ENCODE peak calls at places on chromosomes 11 and 22, in ten cellular contexts. One of them, this sample, is unnamed.

GRCh38 chr11:111269146-111269868 is 23.8 kb downstream of the POU2AF2 start:
- DNase-seq in stimulated activated naive CD8-positive, alpha-beta T cell treated with anti-CD3 and anti-CD28 coated beads, Interleukin-15, Interleukin-2, amounts not matched to agents 100 U/mL and 50 U/mL, for 24 hours: no peak
- DNase-seq in progenitor cell of endocrine pancreas: no peak
- DNase-seq in astrocyte of the spinal cord: peak; percentile 18
- DNase-seq in HT-29: no peak
- DNase-seq in memory B cell: no peak
- DNase-seq in stimulated activated CD8-positive, alpha-beta memory T cell treated with anti-CD3 and anti-CD28 coated beads, Interleukin-7, amount 100 ng/mL, for 1 hour: no peak
- DNase-seq in D341Med: no peak
- DNase-seq in activated T-cell treated with anti-CD3 and anti-CD28 coated beads for 4 hours: no peak
- DNase-seq in T-helper 2 cell: no peak
- DNase-seq in this sample: no peak

GRCh38 chr22:25346859-25347751 is 127.7 kb downstream of the CRYBB2 start:
- DNase-seq in stimulated activated naive CD8-positive, alpha-beta T cell treated with anti-CD3 and anti-CD28 coated beads, Interleukin-15, Interleukin-2, amounts not matched to agents 100 U/mL and 50 U/mL, for 24 hours: no peak
- DNase-seq in progenitor cell of endocrine pancreas: no peak
- DNase-seq in astrocyte of the spinal cord: no peak
- DNase-seq in HT-29: no peak
- DNase-seq in memory B cell: no peak
- DNase-seq in stimulated activated CD8-positive, alpha-beta memory T cell treated with anti-CD3 and anti-CD28 coated beads, Interleukin-7, amount 100 ng/mL, for 1 hour: no peak
- DNase-seq in D341Med: no peak
- DNase-seq in activated T-cell treated with anti-CD3 and anti-CD28 coated beads for 4 hours: no peak
- DNase-seq in T-helper 2 cell: no peak
- DNase-seq in this sample: no peak

GRCh38 chr11:56783448-56784041 is 35.0 kb upstream of the OR9G4 start:
- DNase-seq in stimulated activated naive CD8-positive, alpha-beta T cell treated with anti-CD3 and anti-CD28 coated beads, Interleukin-15, Interleukin-2, amounts not matched to agents 100 U/mL and 50 U/mL, for 24 hours: no peak
- DNase-seq in progenitor cell of endocrine pancreas: no peak
- DNase-seq in astrocyte of the spinal cord: peak; percentile 49
- DNase-seq in HT-29: peak; percentile 85
- DNase-seq in memory B cell: no peak
- DNase-seq in stimulated activated CD8-positive, alpha-beta memory T cell treated with anti-CD3 and anti-CD28 coated beads, Interleukin-7, amount 100 ng/mL, for 1 hour: no peak
- DNase-seq in D341Med: peak; percentile 30
- DNase-seq in activated T-cell treated with anti-CD3 and anti-CD28 coated beads for 4 hours: no peak
- DNase-seq in T-helper 2 cell: no peak
- DNase-seq in this sample: no peak

GRCh38 chr11:108618529-108618928 is 25.0 kb upstream of the EXPH5 start:
- DNase-seq in stimulated activated naive CD8-positive, alpha-beta T cell treated with anti-CD3 and anti-CD28 coated beads, Interleukin-15, Interleukin-2, amounts not matched to agents 100 U/mL and 50 U/mL, for 24 hours: no peak
- DNase-seq in progenitor cell of endocrine pancreas: no peak
- DNase-seq in astrocyte of the spinal cord: no peak
- DNase-seq in HT-29: no peak
- DNase-seq in memory B cell: no peak
- DNase-seq in stimulated activated CD8-positive, alpha-beta memory T cell treated with anti-CD3 and anti-CD28 coated beads, Interleukin-7, amount 100 ng/mL, for 1 hour: no peak
- DNase-seq in D341Med: no peak
- DNase-seq in activated T-cell treated with anti-CD3 and anti-CD28 coated beads for 4 hours: no peak
- DNase-seq in T-helper 2 cell: no peak
- DNase-seq in this sample: no peak

GRCh38 chr22:43319661-43320486 is 23.3 kb downstream of the SCUBE1 start:
- DNase-seq in stimulated activated naive CD8-positive, alpha-beta T cell treated with anti-CD3 and anti-CD28 coated beads, Interleukin-15, Interleukin-2, amounts not matched to agents 100 U/mL and 50 U/mL, for 24 hours: no peak
- DNase-seq in progenitor cell of endocrine pancreas: no peak
- DNase-seq in astrocyte of the spinal cord: no peak
- DNase-seq in HT-29: no peak
- DNase-seq in memory B cell: no peak
- DNase-seq in stimulated activated CD8-positive, alpha-beta memory T cell treated with anti-CD3 and anti-CD28 coated beads, Interleukin-7, amount 100 ng/mL, for 1 hour: no peak
- DNase-seq in D341Med: no peak
- DNase-seq in activated T-cell treated with anti-CD3 and anti-CD28 coated beads for 4 hours: no peak
- DNase-seq in T-helper 2 cell: no peak
- DNase-seq in this sample: no peak

GRCh38 chr11:61889831-61890230 is 1.5 kb downstream of the FADS3 start:
- DNase-seq in stimulated activated naive CD8-positive, alpha-beta T cell treated with anti-CD3 and anti-CD28 coated beads, Interleukin-15, Interleukin-2, amounts not matched to agents 100 U/mL and 50 U/mL, for 24 hours: no peak
- DNase-seq in progenitor cell of endocrine pancreas: no peak
- DNase-seq in astrocyte of the spinal cord: no peak
- DNase-seq in HT-29: no peak
- DNase-seq in memory B cell: no peak
- DNase-seq in stimulated activated CD8-positive, alpha-beta memory T cell treated with anti-CD3 and anti-CD28 coated beads, Interleukin-7, amount 100 ng/mL, for 1 hour: no peak
- DNase-seq in D341Med: no peak
- DNase-seq in activated T-cell treated with anti-CD3 and anti-CD28 coated beads for 4 hours: no peak
- DNase-seq in T-helper 2 cell: no peak
- DNase-seq in this sample: no peak

GRCh38 chr11:33828604-33829429 is 54.5 kb upstream of the FBXO3 start:
- DNase-seq in stimulated activated naive CD8-positive, alpha-beta T cell treated with anti-CD3 and anti-CD28 coated beads, Interleukin-15, Interleukin-2, amounts not matched to agents 100 U/mL and 50 U/mL, for 24 hours: no peak
- DNase-seq in progenitor cell of endocrine pancreas: no peak
- DNase-seq in astrocyte of the spinal cord: no peak
- DNase-seq in HT-29: no peak
- DNase-seq in memory B cell: peak; percentile 19
- DNase-seq in stimulated activated CD8-positive, alpha-beta memory T cell treated with anti-CD3 and anti-CD28 coated beads, Interleukin-7, amount 100 ng/mL, for 1 hour: no peak
- DNase-seq in D341Med: peak; percentile 58
- DNase-seq in activated T-cell treated with anti-CD3 and anti-CD28 coated beads for 4 hours: no peak
- DNase-seq in T-helper 2 cell: no peak
- DNase-seq in this sample: no peak

GRCh38 chr11:64598797-64599697 is 8.0 kb downstream of the SLC22A12 start:
- DNase-seq in stimulated activated naive CD8-positive, alpha-beta T cell treated with anti-CD3 and anti-CD28 coated beads, Interleukin-15, Interleukin-2, amounts not matched to agents 100 U/mL and 50 U/mL, for 24 hours: no peak
- DNase-seq in progenitor cell of endocrine pancreas: no peak
- DNase-seq in astrocyte of the spinal cord: no peak
- DNase-seq in HT-29: no peak
- DNase-seq in memory B cell: no peak
- DNase-seq in stimulated activated CD8-positive, alpha-beta memory T cell treated with anti-CD3 and anti-CD28 coated beads, Interleukin-7, amount 100 ng/mL, for 1 hour: no peak
- DNase-seq in D341Med: no peak
- DNase-seq in activated T-cell treated with anti-CD3 and anti-CD28 coated beads for 4 hours: no peak
- DNase-seq in T-helper 2 cell: no peak
- DNase-seq in this sample: no peak

GRCh38 chr11:128501576-128502549 is 85.5 kb downstream of the ETS1 start:
- DNase-seq in stimulated activated naive CD8-positive, alpha-beta T cell treated with anti-CD3 and anti-CD28 coated beads, Interleukin-15, Interleukin-2, amounts not matched to agents 100 U/mL and 50 U/mL, for 24 hours: no peak
- DNase-seq in progenitor cell of endocrine pancreas: no peak
- DNase-seq in astrocyte of the spinal cord: peak; percentile 84
- DNase-seq in HT-29: peak; percentile 44
- DNase-seq in memory B cell: no peak
- DNase-seq in stimulated activated CD8-positive, alpha-beta memory T cell treated with anti-CD3 and anti-CD28 coated beads, Interleukin-7, amount 100 ng/mL, for 1 hour: no peak
- DNase-seq in D341Med: no peak
- DNase-seq in activated T-cell treated with anti-CD3 and anti-CD28 coated beads for 4 hours: no peak
- DNase-seq in T-helper 2 cell: no peak
- DNase-seq in this sample: no peak

GRCh38 chr11:119363081-119363861 is 16.8 kb upstream of the MFRP start:
- DNase-seq in stimulated activated naive CD8-positive, alpha-beta T cell treated with anti-CD3 and anti-CD28 coated beads, Interleukin-15, Interleukin-2, amounts not matched to agents 100 U/mL and 50 U/mL, for 24 hours: no peak
- DNase-seq in progenitor cell of endocrine pancreas: no peak
- DNase-seq in astrocyte of the spinal cord: no peak
- DNase-seq in HT-29: no peak
- DNase-seq in memory B cell: no peak
- DNase-seq in stimulated activated CD8-positive, alpha-beta memory T cell treated with anti-CD3 and anti-CD28 coated beads, Interleukin-7, amount 100 ng/mL, for 1 hour: no peak
- DNase-seq in D341Med: no peak
- DNase-seq in activated T-cell treated with anti-CD3 and anti-CD28 coated beads for 4 hours: no peak
- DNase-seq in T-helper 2 cell: no peak
- DNase-seq in this sample: no peak

GRCh38 chr11:122692444-122692843 is 36.9 kb downstream of the UBASH3B start:
- DNase-seq in stimulated activated naive CD8-positive, alpha-beta T cell treated with anti-CD3 and anti-CD28 coated beads, Interleukin-15, Interleukin-2, amounts not matched to agents 100 U/mL and 50 U/mL, for 24 hours: no peak
- DNase-seq in progenitor cell of endocrine pancreas: no peak
- DNase-seq in astrocyte of the spinal cord: no peak
- DNase-seq in HT-29: no peak
- DNase-seq in memory B cell: no peak
- DNase-seq in stimulated activated CD8-positive, alpha-beta memory T cell treated with anti-CD3 and anti-CD28 coated beads, Interleukin-7, amount 100 ng/mL, for 1 hour: no peak
- DNase-seq in D341Med: no peak
- DNase-seq in activated T-cell treated with anti-CD3 and anti-CD28 coated beads for 4 hours: no peak
- DNase-seq in T-helper 2 cell: no peak
- DNase-seq in this sample: no peak

GRCh38 chr11:73366265-73366610 is 10.0 kb upstream of the RELT start:
- DNase-seq in stimulated activated naive CD8-positive, alpha-beta T cell treated with anti-CD3 and anti-CD28 coated beads, Interleukin-15, Interleukin-2, amounts not matched to agents 100 U/mL and 50 U/mL, for 24 hours: no peak
- DNase-seq in progenitor cell of endocrine pancreas: no peak
- DNase-seq in astrocyte of the spinal cord: no peak
- DNase-seq in HT-29: no peak
- DNase-seq in memory B cell: no peak
- DNase-seq in stimulated activated CD8-positive, alpha-beta memory T cell treated with anti-CD3 and anti-CD28 coated beads, Interleukin-7, amount 100 ng/mL, for 1 hour: no peak
- DNase-seq in D341Med: no peak
- DNase-seq in activated T-cell treated with anti-CD3 and anti-CD28 coated beads for 4 hours: no peak
- DNase-seq in T-helper 2 cell: peak; percentile 71
- DNase-seq in this sample: peak; percentile 73

GRCh38 chr11:8382436-8383053 is 118.9 kb upstream of the LMO1 start:
- DNase-seq in stimulated activated naive CD8-positive, alpha-beta T cell treated with anti-CD3 and anti-CD28 coated beads, Interleukin-15, Interleukin-2, amounts not matched to agents 100 U/mL and 50 U/mL, for 24 hours: no peak
- DNase-seq in progenitor cell of endocrine pancreas: no peak
- DNase-seq in astrocyte of the spinal cord: peak; percentile 65
- DNase-seq in HT-29: no peak
- DNase-seq in memory B cell: no peak
- DNase-seq in stimulated activated CD8-positive, alpha-beta memory T cell treated with anti-CD3 and anti-CD28 coated beads, Interleukin-7, amount 100 ng/mL, for 1 hour: no peak
- DNase-seq in D341Med: no peak
- DNase-seq in activated T-cell treated with anti-CD3 and anti-CD28 coated beads for 4 hours: no peak
- DNase-seq in T-helper 2 cell: no peak
- DNase-seq in this sample: no peak

GRCh38 chr11:611001-611996 is 4.5 kb downstream of the IRF7 start:
- DNase-seq in stimulated activated naive CD8-positive, alpha-beta T cell treated with anti-CD3 and anti-CD28 coated beads, Interleukin-15, Interleukin-2, amounts not matched to agents 100 U/mL and 50 U/mL, for 24 hours: no peak
- DNase-seq in progenitor cell of endocrine pancreas: no peak
- DNase-seq in astrocyte of the spinal cord: no peak
- DNase-seq in HT-29: no peak
- DNase-seq in memory B cell: no peak
- DNase-seq in stimulated activated CD8-positive, alpha-beta memory T cell treated with anti-CD3 and anti-CD28 coated beads, Interleukin-7, amount 100 ng/mL, for 1 hour: no peak
- DNase-seq in D341Med: no peak
- DNase-seq in activated T-cell treated with anti-CD3 and anti-CD28 coated beads for 4 hours: no peak
- DNase-seq in T-helper 2 cell: no peak
- DNase-seq in this sample: peak; percentile 62

GRCh38 chr11:36308577-36308976 is 12.5 kb downstream of the PRR5L start:
- DNase-seq in stimulated activated naive CD8-positive, alpha-beta T cell treated with anti-CD3 and anti-CD28 coated beads, Interleukin-15, Interleukin-2, amounts not matched to agents 100 U/mL and 50 U/mL, for 24 hours: no peak
- DNase-seq in progenitor cell of endocrine pancreas: no peak
- DNase-seq in astrocyte of the spinal cord: no peak
- DNase-seq in HT-29: no peak
- DNase-seq in memory B cell: no peak
- DNase-seq in stimulated activated CD8-positive, alpha-beta memory T cell treated with anti-CD3 and anti-CD28 coated beads, Interleukin-7, amount 100 ng/mL, for 1 hour: no peak
- DNase-seq in D341Med: no peak
- DNase-seq in activated T-cell treated with anti-CD3 and anti-CD28 coated beads for 4 hours: no peak
- DNase-seq in T-helper 2 cell: no peak
- DNase-seq in this sample: no peak

GRCh38 chr22:36374603-36375024 is 13.2 kb downstream of the MYH9 start:
- DNase-seq in stimulated activated naive CD8-positive, alpha-beta T cell treated with anti-CD3 and anti-CD28 coated beads, Interleukin-15, Interleukin-2, amounts not matched to agents 100 U/mL and 50 U/mL, for 24 hours: peak; percentile 74
- DNase-seq in progenitor cell of endocrine pancreas: no peak
- DNase-seq in astrocyte of the spinal cord: peak; percentile 53
- DNase-seq in HT-29: peak; percentile 70
- DNase-seq in memory B cell: no peak
- DNase-seq in stimulated activated CD8-positive, alpha-beta memory T cell treated with anti-CD3 and anti-CD28 coated beads, Interleukin-7, amount 100 ng/mL, for 1 hour: no peak
- DNase-seq in D341Med: no peak
- DNase-seq in activated T-cell treated with anti-CD3 and anti-CD28 coated beads for 4 hours: no peak
- DNase-seq in T-helper 2 cell: no peak
- DNase-seq in this sample: peak; percentile 87

GRCh38 chr11:130400793-130401483 is 27.5 kb downstream of the ADAMTS8 start:
- DNase-seq in stimulated activated naive CD8-positive, alpha-beta T cell treated with anti-CD3 and anti-CD28 coated beads, Interleukin-15, Interleukin-2, amounts not matched to agents 100 U/mL and 50 U/mL, for 24 hours: no peak
- DNase-seq in progenitor cell of endocrine pancreas: no peak
- DNase-seq in astrocyte of the spinal cord: peak; percentile 68
- DNase-seq in HT-29: no peak
- DNase-seq in memory B cell: no peak
- DNase-seq in stimulated activated CD8-positive, alpha-beta memory T cell treated with anti-CD3 and anti-CD28 coated beads, Interleukin-7, amount 100 ng/mL, for 1 hour: no peak
- DNase-seq in D341Med: no peak
- DNase-seq in activated T-cell treated with anti-CD3 and anti-CD28 coated beads for 4 hours: no peak
- DNase-seq in T-helper 2 cell: no peak
- DNase-seq in this sample: no peak

GRCh38 chr11:66267379-66268209 is 845 bp upstream of the RAB1B start:
- DNase-seq in stimulated activated naive CD8-positive, alpha-beta T cell treated with anti-CD3 and anti-CD28 coated beads, Interleukin-15, Interleukin-2, amounts not matched to agents 100 U/mL and 50 U/mL, for 24 hours: peak; percentile 94
- DNase-seq in progenitor cell of endocrine pancreas: peak; percentile 74
- DNase-seq in astrocyte of the spinal cord: peak; percentile 90
- DNase-seq in HT-29: peak; percentile 86
- DNase-seq in memory B cell: peak; percentile 85
- DNase-seq in stimulated activated CD8-positive, alpha-beta memory T cell treated with anti-CD3 and anti-CD28 coated beads, Interleukin-7, amount 100 ng/mL, for 1 hour: peak; percentile 69
- DNase-seq in D341Med: peak; percentile 95
- DNase-seq in activated T-cell treated with anti-CD3 and anti-CD28 coated beads for 4 hours: peak; percentile 78
- DNase-seq in T-helper 2 cell: peak; percentile 73
- DNase-seq in this sample: peak; percentile 94

GRCh38 chr11:110903830-110904229 is 191.6 kb upstream of the ARHGAP20 start:
- DNase-seq in stimulated activated naive CD8-positive, alpha-beta T cell treated with anti-CD3 and anti-CD28 coated beads, Interleukin-15, Interleukin-2, amounts not matched to agents 100 U/mL and 50 U/mL, for 24 hours: no peak
- DNase-seq in progenitor cell of endocrine pancreas: no peak
- DNase-seq in astrocyte of the spinal cord: peak; percentile 75
- DNase-seq in HT-29: no peak
- DNase-seq in memory B cell: no peak
- DNase-seq in stimulated activated CD8-positive, alpha-beta memory T cell treated with anti-CD3 and anti-CD28 coated beads, Interleukin-7, amount 100 ng/mL, for 1 hour: no peak
- DNase-seq in D341Med: no peak
- DNase-seq in activated T-cell treated with anti-CD3 and anti-CD28 coated beads for 4 hours: no peak
- DNase-seq in T-helper 2 cell: no peak
- DNase-seq in this sample: no peak

GRCh38 chr22:41841085-41841712 is 8.3 kb downstream of the SREBF2 start:
- DNase-seq in stimulated activated naive CD8-positive, alpha-beta T cell treated with anti-CD3 and anti-CD28 coated beads, Interleukin-15, Interleukin-2, amounts not matched to agents 100 U/mL and 50 U/mL, for 24 hours: no peak
- DNase-seq in progenitor cell of endocrine pancreas: no peak
- DNase-seq in astrocyte of the spinal cord: no peak
- DNase-seq in HT-29: peak; percentile 58
- DNase-seq in memory B cell: no peak
- DNase-seq in stimulated activated CD8-positive, alpha-beta memory T cell treated with anti-CD3 and anti-CD28 coated beads, Interleukin-7, amount 100 ng/mL, for 1 hour: no peak
- DNase-seq in D341Med: no peak
- DNase-seq in activated T-cell treated with anti-CD3 and anti-CD28 coated beads for 4 hours: no peak
- DNase-seq in T-helper 2 cell: no peak
- DNase-seq in this sample: no peak